ENCODE peak calls at places on chromosomes 16 and 17, in four cellular contexts. One of them, this sample, is unnamed.

GRCh38 chr16:4212934-4213296 is 29.0 kb downstream of the SRL start:
- DNase-seq in IMR-90: peak; percentile 61
- DNase-seq in neuronal stem cell: no peak
- DNase-seq in H9: no peak
- DNase-seq in this sample: peak; percentile 17

GRCh38 chr17:27356091-27356705 is 62.3 kb downstream of the WSB1 start:
- DNase-seq in H9: no peak
- DNase-seq in IMR-90: no peak
- DNase-seq in neuronal stem cell: no peak
- DNase-seq in this sample: no peak

GRCh38 chr16:52545544-52546262 is 1.2 kb downstream of the TOX3 start:
- DNase-seq in IMR-90: no peak
- DNase-seq in H9: no peak
- DNase-seq in neuronal stem cell: no peak
- DNase-seq in this sample: no peak

GRCh38 chr16:912684-913613 is 57.8 kb downstream of the LMF1 start:
- DNase-seq in neuronal stem cell: no peak
- DNase-seq in H9: no peak
- DNase-seq in IMR-90: no peak
- DNase-seq in this sample: no peak

GRCh38 chr16:15609286-15609649 is 33.7 kb downstream of the MARF1 start:
- DNase-seq in neuronal stem cell: no peak
- DNase-seq in H9: no peak
- DNase-seq in IMR-90: no peak
- DNase-seq in this sample: no peak

GRCh38 chr16:89293276-89294143 is 76.0 kb downstream of the ZNF778 start:
- DNase-seq in neuronal stem cell: no peak
- DNase-seq in H9: peak; percentile 80
- DNase-seq in IMR-90: peak; percentile 12
- DNase-seq in this sample: no peak

GRCh38 chr17:41767324-41768042 is 19.0 kb downstream of the JUP start:
- DNase-seq in neuronal stem cell: no peak
- DNase-seq in H9: no peak
- DNase-seq in IMR-90: no peak
- DNase-seq in this sample: no peak

GRCh38 chr16:7456221-7456620 is 123.6 kb downstream of the RBFOX1 start:
- DNase-seq in H9: no peak
- DNase-seq in IMR-90: no peak
- DNase-seq in neuronal stem cell: no peak
- DNase-seq in this sample: no peak

GRCh38 chr16:86664518-86665318 is 86.4 kb downstream of the FOXL1 start:
- DNase-seq in H9: no peak
- DNase-seq in IMR-90: peak; percentile 98
- DNase-seq in neuronal stem cell: no peak
- DNase-seq in this sample: peak; percentile 99

GRCh38 chr17:80964231-80964856 is 27.3 kb upstream of the CHMP6 start:
- DNase-seq in neuronal stem cell: peak; percentile 52
- DNase-seq in H9: no peak
- DNase-seq in IMR-90: no peak
- DNase-seq in this sample: no peak

GRCh38 chr16:89279666-89280481 is 62.4 kb downstream of the ZNF778 start:
- DNase-seq in IMR-90: no peak
- DNase-seq in H9: no peak
- DNase-seq in neuronal stem cell: no peak
- DNase-seq in this sample: no peak

GRCh38 chr17:81403040-81403467 is 7.8 kb downstream of the BAHCC1 start:
- DNase-seq in IMR-90: peak; percentile 46
- DNase-seq in neuronal stem cell: no peak
- DNase-seq in H9: no peak
- DNase-seq in this sample: peak; percentile 63

GRCh38 chr17:64781013-64781392 is 118.9 kb upstream of the SMURF2 start:
- DNase-seq in neuronal stem cell: no peak
- DNase-seq in H9: no peak
- DNase-seq in IMR-90: no peak
- DNase-seq in this sample: no peak

GRCh38 chr16:20285993-20286499 is 41.3 kb downstream of the GP2 start:
- DNase-seq in IMR-90: no peak
- DNase-seq in H9: no peak
- DNase-seq in neuronal stem cell: peak; percentile 6
- DNase-seq in this sample: no peak

GRCh38 chr17:68886401-68886800 is 68.8 kb downstream of the ABCA8 start:
- DNase-seq in IMR-90: no peak
- DNase-seq in neuronal stem cell: no peak
- DNase-seq in H9: no peak
- DNase-seq in this sample: peak; percentile 61

GRCh38 chr17:67594115-67594878 is 123.4 kb upstream of the NOL11 start:
- DNase-seq in IMR-90: no peak
- DNase-seq in neuronal stem cell: no peak
- DNase-seq in H9: no peak
- DNase-seq in this sample: no peak

GRCh38 chr16:86067516-86067915 is 168.6 kb downstream of the IRF8 start:
- DNase-seq in H9: no peak
- DNase-seq in IMR-90: no peak
- DNase-seq in neuronal stem cell: no peak
- DNase-seq in this sample: no peak

GRCh38 chr17:13765701-13766100 is 164.0 kb upstream of the HS3ST3A1 start:
- DNase-seq in H9: no peak
- DNase-seq in IMR-90: peak; percentile 23
- DNase-seq in neuronal stem cell: no peak
- DNase-seq in this sample: peak; percentile 23

GRCh38 chr16:54597222-54597621 is 310.6 kb upstream of the IRX3 start:
- DNase-seq in neuronal stem cell: no peak
- DNase-seq in H9: no peak
- DNase-seq in IMR-90: no peak
- DNase-seq in this sample: no peak

GRCh38 chr17:74610108-74610507 is 13.4 kb downstream of the CD300E start:
- DNase-seq in neuronal stem cell: peak; percentile 24
- DNase-seq in IMR-90: no peak
- DNase-seq in H9: no peak
- DNase-seq in this sample: no peak

GRCh38 chr17:7445011-7445927 is at the start of gene CHRNB1:
- DNase-seq in H9: peak; percentile 99
- DNase-seq in IMR-90: peak; percentile 27
- DNase-seq in neuronal stem cell: peak; percentile 85
- DNase-seq in this sample: peak; percentile 57

GRCh38 chr17:20266806-20267458 is 200.4 kb downstream of the LGALS9B start:
- DNase-seq in H9: no peak
- DNase-seq in neuronal stem cell: no peak
- DNase-seq in IMR-90: peak; percentile 91
- DNase-seq in this sample: no peak

GRCh38 chr16:705748-706188 is at the start of gene FBXL16:
- DNase-seq in IMR-90: no peak
- DNase-seq in H9: no peak
- DNase-seq in neuronal stem cell: no peak
- DNase-seq in this sample: no peak

GRCh38 chr16:29644338-29644857 is 18.6 kb upstream of the SPN start:
- DNase-seq in neuronal stem cell: no peak
- DNase-seq in H9: no peak
- DNase-seq in IMR-90: no peak
- DNase-seq in this sample: no peak

GRCh38 chr16:29644973-29645698 is 17.9 kb upstream of the SPN start:
- DNase-seq in H9: no peak
- DNase-seq in neuronal stem cell: no peak
- DNase-seq in IMR-90: no peak
- DNase-seq in this sample: no peak

GRCh38 chr16:29646947-29647346 is 16.1 kb upstream of the SPN start:
- DNase-seq in IMR-90: no peak
- DNase-seq in neuronal stem cell: no peak
- DNase-seq in H9: no peak
- DNase-seq in this sample: no peak

GRCh38 chr16:29645699-29646187 is 17.3 kb upstream of the SPN start:
- DNase-seq in H9: no peak
- DNase-seq in IMR-90: no peak
- DNase-seq in neuronal stem cell: no peak
- DNase-seq in this sample: no peak

GRCh38 chr16:29641561-29641960 is 21.5 kb upstream of the SPN start:
- DNase-seq in H9: no peak
- DNase-seq in IMR-90: no peak
- DNase-seq in neuronal stem cell: no peak
- DNase-seq in this sample: peak; percentile 14
- H2AFZ ChIP-seq in H9: no peak overlapping the region
- H2AFZ ChIP-seq in IMR-90: no peak overlapping the region
- H2AFZ ChIP-seq in neuronal stem cell: no peak overlapping the region
- H2AFZ ChIP-seq in this sample: no peak overlapping the region

GRCh38 chr17:66359351-66359750 is 56.9 kb downstream of the PRKCA start:
- DNase-seq in H9: no peak
- DNase-seq in neuronal stem cell: no peak
- DNase-seq in IMR-90: no peak
- DNase-seq in this sample: no peak
- H2BK15ac ChIP-seq in H9: no peak overlapping the region
- H2BK15ac ChIP-seq in neuronal stem cell: no peak overlapping the region
- H2BK15ac ChIP-seq in IMR-90: no peak overlapping the region
- H2BK15ac ChIP-seq in this sample: no peak overlapping the region

DNA sequence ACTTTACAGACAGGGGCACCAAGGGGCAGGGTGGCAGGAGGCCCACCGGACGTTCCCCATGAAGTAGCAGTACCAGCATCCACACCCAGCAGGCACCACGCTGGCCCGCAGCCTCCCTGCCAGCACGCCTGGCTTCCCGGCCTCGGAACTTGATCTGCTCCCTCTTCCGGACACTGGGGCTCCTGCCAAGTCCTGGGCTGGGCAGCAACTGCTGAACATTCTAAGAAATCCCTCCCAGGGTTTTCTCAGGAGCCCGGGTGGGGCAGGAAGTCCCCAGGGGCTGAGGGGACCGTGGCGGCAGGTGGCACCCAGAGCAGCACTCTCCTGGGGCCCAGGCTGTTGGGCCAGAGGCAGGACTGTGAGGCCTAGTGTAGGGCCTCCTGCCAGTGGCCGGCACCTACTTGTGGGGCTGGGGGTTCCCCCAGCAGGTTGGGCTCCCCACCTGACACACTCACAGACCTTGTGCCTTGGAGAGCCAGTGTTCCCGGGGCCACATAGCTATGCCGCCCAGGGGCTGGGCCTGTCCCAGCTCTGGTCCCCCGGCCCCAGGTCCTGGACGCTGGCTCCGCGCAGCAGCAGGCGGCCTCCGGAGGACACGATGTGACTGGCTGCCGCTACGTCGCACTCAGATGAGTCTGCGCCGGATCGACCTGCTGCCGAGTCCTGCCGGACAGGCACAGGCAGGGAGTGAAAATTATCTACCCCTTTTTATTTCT is 86.2 kb upstream of the CBX4 start:
- DNase-seq in H9: no peak
- DNase-seq in IMR-90: peak; percentile 25
- DNase-seq in neuronal stem cell: no peak
- DNase-seq in this sample: no peak
- H2AFZ ChIP-seq in H9: no peak overlapping the region
- H2AFZ ChIP-seq in IMR-90: peak overlapping the region; percentile 34
- H2AFZ ChIP-seq in neuronal stem cell: no peak overlapping the region
- H2AFZ ChIP-seq in this sample: no peak overlapping the region

DNA sequence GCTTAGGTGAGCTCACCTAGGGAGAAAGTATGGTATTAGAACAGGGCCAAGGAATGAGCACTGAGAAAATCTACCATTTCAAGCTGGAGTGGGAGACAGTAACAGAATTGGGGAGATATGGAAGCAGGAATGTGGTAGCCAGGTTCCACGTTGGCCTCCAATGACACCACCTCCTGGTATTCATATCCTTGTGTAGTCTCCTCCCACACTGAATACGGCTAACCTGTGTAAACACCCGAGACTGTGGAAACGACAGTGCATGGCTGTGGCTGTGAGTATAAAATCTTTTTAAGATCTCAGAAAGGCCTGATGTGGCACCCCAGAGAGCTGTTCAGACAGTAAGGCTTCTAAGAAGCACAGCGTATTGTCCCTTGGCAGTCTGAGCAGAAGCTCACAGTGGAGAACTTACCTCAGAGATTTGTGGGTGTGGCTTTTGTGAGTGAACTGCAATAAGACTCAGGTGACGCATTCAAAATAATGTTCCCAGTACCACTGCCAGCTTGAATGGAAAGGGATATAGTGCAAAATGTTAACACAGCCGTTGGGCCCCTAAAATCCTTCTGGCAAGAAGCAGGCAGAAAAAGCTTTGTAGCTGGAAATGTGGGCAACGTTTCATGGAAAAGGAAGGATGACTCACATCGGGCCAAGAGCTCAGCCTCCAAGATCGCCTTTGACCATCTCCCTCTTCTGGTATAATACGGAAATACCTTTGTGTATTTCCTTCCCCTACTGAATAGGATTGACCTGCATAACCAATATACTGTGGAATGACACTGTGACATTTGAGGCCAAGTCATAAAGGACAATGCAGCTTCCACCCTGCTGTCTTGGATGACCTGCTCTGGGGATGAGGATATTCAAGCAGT is 14.4 kb downstream of the SDR42E1 start:
- DNase-seq in H9: no peak
- DNase-seq in neuronal stem cell: no peak
- DNase-seq in IMR-90: peak; percentile 57
- DNase-seq in this sample: peak; percentile 85
- H2BK15ac ChIP-seq in H9: no peak overlapping the region
- H2BK15ac ChIP-seq in neuronal stem cell: no peak overlapping the region
- H2BK15ac ChIP-seq in IMR-90: peak overlapping the region; percentile 17
- H2BK15ac ChIP-seq in this sample: no peak overlapping the region

GRCh38 chr17:5943232-5943631 is 126.9 kb upstream of the WSCD1 start:
- DNase-seq in neuronal stem cell: no peak
- DNase-seq in H9: no peak
- DNase-seq in IMR-90: no peak
- DNase-seq in this sample: no peak
- H2AFZ ChIP-seq in neuronal stem cell: no peak overlapping the region
- H2AFZ ChIP-seq in H9: no peak overlapping the region
- H2AFZ ChIP-seq in IMR-90: no peak overlapping the region
- H2AFZ ChIP-seq in this sample: no peak overlapping the region

GRCh38 chr17:17351901-17352781 is 49.0 kb downstream of the NT5M start:
- DNase-seq in H9: peak; percentile 46
- DNase-seq in neuronal stem cell: no peak
- DNase-seq in IMR-90: peak; percentile 48
- DNase-seq in this sample: peak; percentile 82

GRCh38 chr17:17351356-17351891 is 48.3 kb downstream of the NT5M start:
- DNase-seq in IMR-90: no peak
- DNase-seq in H9: no peak
- DNase-seq in neuronal stem cell: no peak
- DNase-seq in this sample: no peak

GRCh38 chr17:17348872-17349723 is 45.9 kb downstream of the NT5M start:
- DNase-seq in neuronal stem cell: no peak
- DNase-seq in H9: peak; percentile 25
- DNase-seq in IMR-90: no peak
- DNase-seq in this sample: no peak

GRCh38 chr17:17349724-17350106 is 46.5 kb downstream of the NT5M start:
- DNase-seq in neuronal stem cell: no peak
- DNase-seq in IMR-90: no peak
- DNase-seq in H9: peak; percentile 28
- DNase-seq in this sample: no peak

GRCh38 chr17:17350491-17351355 is 47.5 kb downstream of the NT5M start:
- DNase-seq in H9: peak; percentile 80
- DNase-seq in neuronal stem cell: no peak
- DNase-seq in IMR-90: peak; percentile 54
- DNase-seq in this sample: peak; percentile 39
- H2BK15ac ChIP-seq in H9: no peak overlapping the region
- H2BK15ac ChIP-seq in neuronal stem cell: peak overlapping the region; percentile 51
- H2BK15ac ChIP-seq in IMR-90: no peak overlapping the region
- H2BK15ac ChIP-seq in this sample: peak overlapping the region; percentile 57